ENCODE peak calls at places on chromosomes 16 and 17, in four cellular contexts. S is AG04450; X is CD8-positive, alpha-beta T cell; K is lung. O is an unnamed sample.

GRCh38 chr16:89920723-89921122 is 2.1 kb downstream of the MC1R start:
- DNase-seq in S (no peak), X (no peak), K (no peak), O (no peak)

GRCh38 chr16:74745926-74746325 is 28.7 kb downstream of the FA2H start:
- DNase-seq in S (no peak), X (no peak), K (no peak), O (no peak)

GRCh38 chr17:40516581-40517285 is 15.3 kb upstream of the TNS4 start:
- DNase-seq in S (no peak), X (peak; percentile 55), K (no peak), O (no peak)

GRCh38 chr17:50881182-50881581 is 15.0 kb upstream of the TOB1 start:
- DNase-seq in S (no peak), X (no peak), K (no peak), O (no peak)

GRCh38 chr17:56604691-56605090 is 11.2 kb downstream of the NOG start:
- DNase-seq in S (no peak), X (no peak), K (no peak), O (no peak)

GRCh38 chr16:6827272-6827671 is 505.4 kb upstream of the RBFOX1 start:
- DNase-seq in S (no peak), X (no peak), K (no peak), O (no peak)

GRCh38 chr17:66988069-66988798 is 23.7 kb downstream of the CACNG4 start:
- DNase-seq in S (no peak), X (no peak), K (no peak), O (no peak)

GRCh38 chr16:53651357-53651756 is 52.3 kb downstream of the RPGRIP1L start:
- DNase-seq in S (no peak), X (no peak), K (no peak), O (no peak)

GRCh38 chr17:79844869-79845600 is 5.8 kb upstream of the CBX4 start:
- DNase-seq in S (no peak), X (no peak), K (no peak), O (no peak)

GRCh38 chr16:29306953-29307597 is 99.4 kb downstream of the NPIPB11 start:
- DNase-seq in S (no peak), X (no peak), K (no peak), O (no peak)

GRCh38 chr16:84842516-84843148 is 22.8 kb downstream of the CRISPLD2 start:
- DNase-seq in S (no peak), X (no peak), K (no peak), O (no peak)

GRCh38 chr17:45393477-45393876 is 39.2 kb downstream of the ARHGAP27 start:
- DNase-seq in S (no peak), X (no peak), K (no peak), O (no peak)

GRCh38 chr17:43224146-43224705 is 4.2 kb downstream of the CCDC200 start:
- DNase-seq in S (no peak), X (no peak), K (peak; percentile 25), O (no peak)

GRCh38 chr17:78106211-78106610 is 22.3 kb downstream of the TMC6 start:
- DNase-seq in S (no peak), X (no peak), K (no peak), O (no peak)

GRCh38 chr16:63312343-63312742 is 1276.1 kb upstream of the CDH8 start:
- DNase-seq in S (no peak), X (no peak), K (no peak), O (no peak)

GRCh38 chr16:85914423-85914794 is 15.4 kb downstream of the IRF8 start:
- DNase-seq in S (no peak), X (no peak), K (no peak), O (no peak)

GRCh38 chr16:4323071-4323844 is 7.4 kb downstream of the GLIS2 start:
- DNase-seq in S (no peak), X (no peak), K (no peak), O (no peak)

GRCh38 chr17:81889602-81890001 is 1.8 kb downstream of the ALYREF start:
- DNase-seq in S (no peak), X (no peak), K (no peak), O (no peak)

GRCh38 chr16:59341368-59341767 is 607.3 kb upstream of the GOT2 start:
- DNase-seq in S (no peak), X (no peak), K (no peak), O (no peak)
- TF ChIP-seq CTCF in S (no peak), X (no peak), K (no peak), O (no peak)

DNA sequence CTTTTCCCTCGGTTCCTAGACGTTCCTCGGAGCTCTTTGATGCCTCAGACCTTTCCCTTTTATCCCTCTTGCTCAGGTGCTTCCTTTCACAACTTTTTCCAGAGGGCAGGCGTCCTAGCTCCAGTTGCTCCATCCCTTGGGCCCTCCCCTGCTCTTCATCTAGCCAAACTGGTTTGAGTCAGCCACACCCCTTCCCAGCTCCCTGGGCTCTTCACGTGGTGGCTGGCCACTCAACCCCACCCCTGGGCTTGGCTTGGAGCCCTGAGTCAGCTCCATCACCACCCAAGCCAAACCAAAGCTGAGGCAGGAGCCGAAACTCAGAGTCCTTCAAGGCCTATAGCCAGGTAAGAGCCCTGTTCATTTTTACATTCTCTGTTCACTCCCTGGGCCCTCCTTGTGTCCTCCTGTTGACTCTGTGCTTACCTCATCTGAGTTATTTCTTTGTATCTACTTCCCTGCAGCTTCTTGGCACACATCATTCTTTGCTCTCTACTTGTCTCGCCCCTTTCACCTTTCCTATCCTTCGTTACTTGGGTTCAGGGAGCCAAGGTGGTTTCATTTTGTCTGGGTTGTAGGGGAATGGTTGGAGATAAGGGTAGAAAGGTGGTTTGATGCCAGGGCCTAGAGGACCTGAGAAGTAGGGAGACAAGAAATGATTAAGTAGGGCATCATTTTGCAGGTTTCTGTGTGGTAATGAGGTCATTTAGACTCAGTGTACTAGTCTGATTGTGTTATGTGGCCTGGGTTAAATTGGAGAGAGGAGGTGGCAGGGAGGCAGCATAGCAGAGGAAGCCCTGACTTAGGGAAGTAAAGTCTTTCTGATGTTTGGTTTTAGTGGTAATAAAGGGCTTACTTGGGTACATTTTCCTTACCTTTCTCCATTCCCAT is 7.6 kb upstream of the PHKG2 start:
- DNase-seq in S (no peak), X (no peak), K (peak; percentile 93), O (no peak)
- TF ChIP-seq CTCF in S (no peak), X (no peak), K (no peak), O (no peak)

DNA sequence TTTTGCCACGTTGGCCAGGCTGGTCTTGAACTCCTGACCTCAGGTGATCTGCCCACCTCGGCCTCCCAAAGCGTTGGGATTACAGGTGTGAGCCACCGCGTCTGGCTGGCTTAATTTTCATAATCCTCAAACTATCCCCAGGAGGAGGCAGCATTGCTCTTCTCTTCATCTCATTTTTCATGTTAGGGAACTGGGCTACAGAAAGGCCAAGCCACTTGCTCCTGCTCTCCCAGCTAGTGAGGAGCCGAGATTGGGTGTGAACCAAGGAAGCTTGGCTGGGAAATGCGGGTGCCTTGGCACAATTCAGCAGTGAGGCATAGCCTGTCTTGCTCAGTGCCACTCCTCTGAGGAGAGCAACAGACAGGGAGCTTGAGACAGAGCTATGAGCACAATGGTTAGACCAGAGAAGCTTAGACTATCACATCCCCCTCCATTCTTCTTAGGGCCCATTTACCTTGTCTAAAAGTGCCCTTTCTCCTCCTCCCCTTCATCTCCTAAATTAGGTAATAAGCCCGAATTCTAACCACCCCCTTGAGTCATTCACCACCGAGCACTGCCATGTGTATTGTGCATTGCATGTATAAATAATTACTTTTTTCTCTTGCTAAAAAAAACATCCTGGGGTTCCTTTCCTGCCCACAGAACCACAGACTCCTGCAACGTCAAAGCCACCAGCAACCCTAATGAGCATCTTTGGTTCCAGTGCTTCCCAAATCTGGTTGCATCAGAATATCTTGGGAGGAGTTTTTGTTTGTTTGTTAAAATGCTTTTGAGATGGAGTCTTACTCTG is 20.0 kb upstream of the KIF19 start:
- DNase-seq in S (no peak), X (no peak), K (no peak), O (no peak)
- TF ChIP-seq CTCF in S (no peak), X (no peak), K (no peak), O (no peak)

GRCh38 chr16:80318107-80318506 is 222.7 kb upstream of the DYNLRB2 start:
- DNase-seq in S (no peak), X (no peak), K (no peak), O (no peak)

GRCh38 chr16:80323187-80323807 is 217.5 kb upstream of the DYNLRB2 start:
- DNase-seq in S (no peak), X (no peak), K (no peak), O (no peak)

GRCh38 chr16:80323808-80324195 is 217.0 kb upstream of the DYNLRB2 start:
- DNase-seq in S (no peak), X (no peak), K (no peak), O (no peak)

GRCh38 chr16:80317132-80318098 is 223.4 kb upstream of the DYNLRB2 start:
- DNase-seq in S (no peak), X (no peak), K (no peak), O (no peak)

GRCh38 chr16:80319181-80319580 is 221.6 kb upstream of the DYNLRB2 start:
- DNase-seq in S (no peak), X (no peak), K (no peak), O (no peak)
- TF ChIP-seq CTCF in S (no peak), X (no peak), K (no peak), O (no peak)

GRCh38 chr16:69798466-69798865 is 36.3 kb downstream of the WWP2 start:
- DNase-seq in S (no peak), X (no peak), K (no peak), O (no peak)
- TF ChIP-seq CTCF in S (peak; percentile 60), X (no peak), K (no peak), O (no peak)